ENCODE peak calls at places on chromosomes 7 and 10, in six cellular contexts. G is stimulated activated CD4-positive, alpha-beta T cell treated with anti-CD3 and anti-CD28 coated beads, Interleukin-15, amount 100 ng/mL, for 24 hours; R is C1 segment of cervical spinal cord; M is activated T-helper 1 cell treated with anti-CD3 and anti-CD28 coated beads, Interleukin-2, amount 50 U/mL, for 16 hours; C is left colon; B is HuH-7.5. V is an unnamed sample.

GRCh38 chr7:79454325-79454960 is 976 bp upstream of the MAGI2 start:
- DNase-seq in C (no peak), B (no peak), M (no peak), G (no peak), R (peak; percentile 60), V (peak; percentile 77)

GRCh38 chr7:93728292-93728691 is 153.8 kb upstream of the CALCR start:
- DNase-seq in R (no peak), B (no peak), G (no peak), C (no peak), M (no peak), V (peak; percentile 5)

GRCh38 chr10:8758029-8758428 is 703.5 kb downstream of the GATA3 start:
- DNase-seq in M (no peak), B (no peak), C (no peak), R (no peak), G (no peak), V (no peak)

GRCh38 chr10:61456095-61456789 is 3.1 kb upstream of the TMEM26 start:
- DNase-seq in G (no peak), M (no peak), B (no peak), C (no peak), R (no peak), V (no peak)

GRCh38 chr7:8443871-8444756 is 10.7 kb downstream of the NXPH1 start:
- DNase-seq in G (no peak), B (no peak), R (no peak), M (no peak), C (no peak), V (no peak)

GRCh38 chr7:144656960-144657359 is 178.9 kb downstream of the TPK1 start:
- DNase-seq in R (no peak), M (no peak), C (no peak), B (no peak), G (no peak), V (no peak)

GRCh38 chr7:148914208-148914777 is 30.2 kb upstream of the EZH2 start:
- DNase-seq in G (peak; percentile 72), B (no peak), C (no peak), M (peak; percentile 21), R (no peak), V (peak; percentile 68)

GRCh38 chr10:2784766-2785165 is 282.6 kb upstream of the PFKP start:
- DNase-seq in M (no peak), R (no peak), C (no peak), B (no peak), G (no peak), V (no peak)

GRCh38 chr10:60399343-60399742 is 9.7 kb upstream of the ANK3 start:
- DNase-seq in G (no peak), M (no peak), R (no peak), B (no peak), C (no peak), V (no peak)

GRCh38 chr7:43501881-43502280 is 81.0 kb upstream of the STK17A start:
- DNase-seq in R (no peak), G (no peak), M (no peak), C (no peak), B (no peak), V (peak; percentile 56)

GRCh38 chr10:84177541-84178386 is 4.2 kb downstream of the GPR15LG start:
- DNase-seq in G (peak; percentile 20), C (no peak), R (no peak), B (no peak), M (no peak), V (no peak)

GRCh38 chr7:66626236-66626957 is 2.3 kb upstream of the KCTD7 start:
- DNase-seq in C (no peak), M (no peak), G (no peak), B (no peak), R (no peak), V (peak; percentile 90)

GRCh38 chr7:129452589-129453231 is 18.5 kb downstream of the STRIP2 start:
- DNase-seq in C (no peak), M (no peak), G (no peak), B (no peak), R (no peak), V (no peak)

GRCh38 chr10:110414563-110415309 is 83.0 kb upstream of the DUSP5 start:
- DNase-seq in G (peak; percentile 92), R (no peak), B (no peak), C (peak; percentile 73), M (peak; percentile 82), V (peak; percentile 30)

GRCh38 chr10:49093922-49094321 is 21.4 kb downstream of the VSTM4 start:
- DNase-seq in C (no peak), B (no peak), R (no peak), M (no peak), G (no peak), V (no peak)

GRCh38 chr7:125030756-125031387 is 101.2 kb upstream of the POT1 start:
- DNase-seq in M (no peak), R (no peak), C (no peak), B (no peak), G (no peak), V (no peak)

GRCh38 chr7:43513236-43513635 is 69.7 kb upstream of the STK17A start:
- DNase-seq in R (peak; percentile 27), M (no peak), C (no peak), B (no peak), G (no peak), V (no peak)

GRCh38 chr7:104923010-104923421 is 91.0 kb upstream of the KMT2E start:
- DNase-seq in M (peak; percentile 46), B (peak; percentile 50), G (peak; percentile 83), C (peak; percentile 87), R (peak; percentile 28), V (peak; percentile 92)

GRCh38 chr7:80804581-80804980 is 114.3 kb downstream of the SEMA3C start:
- DNase-seq in C (no peak), G (no peak), R (no peak), M (no peak), B (no peak), V (peak; percentile 41)

GRCh38 chr7:26440993-26441636 is 149.5 kb downstream of the SNX10 start:
- DNase-seq in G (no peak), R (peak; percentile 13), B (no peak), M (no peak), C (no peak), V (no peak)

GRCh38 chr10:88316292-88316861 is 266.7 kb downstream of the RNLS start:
- DNase-seq in B (no peak), M (no peak), G (no peak), C (no peak), R (no peak), V (no peak)

GRCh38 chr10:58023341-58024073 is 244.2 kb downstream of the IPMK start:
- DNase-seq in R (no peak), M (no peak), G (no peak), C (no peak), B (no peak), V (peak; percentile 88)

GRCh38 chr10:127338391-127339108 is 142.2 kb upstream of the INSYN2A start:
- DNase-seq in R (no peak), C (no peak), G (no peak), M (no peak), B (no peak), V (peak; percentile 45)

GRCh38 chr10:129715805-129716785 is 248.0 kb downstream of the EBF3 start:
- DNase-seq in B (no peak), M (no peak), R (no peak), C (no peak), G (no peak), V (no peak)

GRCh38 chr7:23349484-23350157 is 50.5 kb downstream of the MALSU1 start:
- DNase-seq in R (no peak), C (no peak), B (no peak), M (no peak), G (no peak), V (peak; percentile 85)

GRCh38 chr7:147089608-147090007 is 973.0 kb downstream of the CNTNAP2 start:
- DNase-seq in C (no peak), M (no peak), B (no peak), R (no peak), G (no peak), V (no peak)

GRCh38 chr10:129192344-129193128 is 274.5 kb upstream of the MGMT start:
- DNase-seq in C (peak; percentile 59), M (no peak), R (no peak), B (no peak), G (no peak), V (peak; percentile 30)

GRCh38 chr7:151017953-151018420 is 6.3 kb downstream of the ATG9B start:
- DNase-seq in B (peak; percentile 93), R (no peak), G (peak; percentile 89), M (peak; percentile 73), C (no peak), V (peak; percentile 73)

GRCh38 chr7:44587843-44588711 is 6.0 kb upstream of the TMED4 start:
- DNase-seq in R (no peak), M (peak; percentile 32), C (no peak), B (no peak), G (peak; percentile 67), V (peak; percentile 75)

V was measured in GM23248.